ENCODE peak calls at places on chromosomes 6 and 20, in eight cellular contexts. X is NCI-H345; E is nucleus accumbens; M is CD8-positive, alpha-beta T cell; A is hypothalamus; S is NCI-H1694 treated with DMSO at 0.1 percent for 48 hours; Y is GM19239; G is kidney epithelial cell. J is an unnamed sample.

GRCh38 chr6:10434235-10434634 is 19.4 kb upstream of the TFAP2A start:
- DNase-seq in X (no peak), E (no peak), M (no peak), A (no peak), S (no peak), Y (no peak), G (no peak), J (peak)

GRCh38 chr6:107670792-107671199 is 153.3 kb downstream of the SCML4 start:
- DNase-seq in X (no peak), E (peak), M (no peak), A (peak), S (no peak), Y (peak), G (no peak), J (peak)

GRCh38 chr6:131843768-131844167 is 35.9 kb downstream of the ENPP1 start:
- DNase-seq in X (no peak), E (no peak), M (no peak), A (no peak), S (no peak), Y (no peak), G (no peak), J (no peak)

GRCh38 chr6:45054610-45055009 is 273.5 kb upstream of the RUNX2 start:
- DNase-seq in X (no peak), E (no peak), M (no peak), A (no peak), S (no peak), Y (no peak), G (no peak), J (peak)

GRCh38 chr20:10863337-10864060 is 189.7 kb upstream of the JAG1 start:
- DNase-seq in X (no peak), E (no peak), M (no peak), A (no peak), S (no peak), Y (no peak), G (peak), J (peak)

GRCh38 chr6:121143476-121143875 is 190.8 kb downstream of the TBC1D32 start:
- DNase-seq in X (no peak), E (no peak), M (no peak), A (no peak), S (no peak), Y (no peak), G (no peak), J (peak)

GRCh38 chr20:20946122-20946759 is 159.9 kb downstream of the LINC00237 start:
- DNase-seq in X (no peak), E (no peak), M (no peak), A (no peak), S (no peak), Y (no peak), G (no peak), J (no peak)

GRCh38 chr6:56804996-56805395 is 149.9 kb upstream of the BEND6 start:
- DNase-seq in X (no peak), E (no peak), M (no peak), A (no peak), S (no peak), Y (no peak), G (no peak), J (peak)

GRCh38 chr6:146871613-146872465 is 273.1 kb downstream of the ADGB start:
- DNase-seq in X (no peak), E (no peak), M (no peak), A (no peak), S (no peak), Y (no peak), G (no peak), J (peak)